ENCODE peak calls at places on chromosomes 16 and 17, in five cellular contexts. One of them, this sample, is unnamed.

GRCh38 chr17:45888392-45888791 is 6.0 kb upstream of the MAPT start:
- DNase-seq in tibial artery: no peak
- DNase-seq in aorta: no peak
- DNase-seq in heart right ventricle: no peak
- DNase-seq in A549: no peak
- DNase-seq in this sample: no peak

GRCh38 chr16:70804729-70805169 is 3.8 kb upstream of the VAC14 start:
- DNase-seq in tibial artery: no peak
- DNase-seq in aorta: no peak
- DNase-seq in heart right ventricle: no peak
- DNase-seq in A549: no peak
- DNase-seq in this sample: no peak

GRCh38 chr17:30332057-30332542 is 1.8 kb downstream of the TMIGD1 start:
- DNase-seq in tibial artery: no peak
- DNase-seq in aorta: no peak
- DNase-seq in heart right ventricle: no peak
- DNase-seq in A549: peak; percentile 73
- DNase-seq in this sample: no peak

GRCh38 chr16:67349172-67349571 is 22.6 kb downstream of the LRRC36 start:
- DNase-seq in tibial artery: no peak
- DNase-seq in aorta: no peak
- DNase-seq in heart right ventricle: no peak
- DNase-seq in A549: peak; percentile 41
- DNase-seq in this sample: no peak

GRCh38 chr16:51497541-51498211 is 346.6 kb upstream of the SALL1 start:
- DNase-seq in tibial artery: no peak
- DNase-seq in aorta: no peak
- DNase-seq in heart right ventricle: no peak
- DNase-seq in A549: no peak
- DNase-seq in this sample: no peak

GRCh38 chr16:30113031-30113710 is at the start of gene GDPD3:
- DNase-seq in tibial artery: no peak
- DNase-seq in aorta: peak; percentile 77
- DNase-seq in heart right ventricle: no peak
- DNase-seq in A549: no peak
- DNase-seq in this sample: no peak

GRCh38 chr16:4176794-4177438 is 60.7 kb upstream of the ADCY9 start:
- DNase-seq in tibial artery: no peak
- DNase-seq in aorta: no peak
- DNase-seq in heart right ventricle: no peak
- DNase-seq in A549: peak; percentile 63
- DNase-seq in this sample: no peak

GRCh38 chr16:15887283-15887682 is 1.1 kb downstream of the CEP20 start:
- DNase-seq in tibial artery: no peak
- DNase-seq in aorta: no peak
- DNase-seq in heart right ventricle: no peak
- DNase-seq in A549: no peak
- DNase-seq in this sample: no peak

GRCh38 chr17:4900231-4901107 is 1.1 kb downstream of the C17orf107 start:
- DNase-seq in tibial artery: no peak
- DNase-seq in aorta: no peak
- DNase-seq in heart right ventricle: no peak
- DNase-seq in A549: no peak
- DNase-seq in this sample: no peak

GRCh38 chr16:81680444-81681263 is 98.4 kb upstream of the PLCG2 start:
- DNase-seq in tibial artery: no peak
- DNase-seq in aorta: peak; percentile 72
- DNase-seq in heart right ventricle: no peak
- DNase-seq in A549: no peak
- DNase-seq in this sample: no peak

GRCh38 chr16:49462989-49463371 is 89.4 kb downstream of the C16orf78 start:
- DNase-seq in tibial artery: peak; percentile 49
- DNase-seq in aorta: no peak
- DNase-seq in heart right ventricle: no peak
- DNase-seq in A549: no peak
- DNase-seq in this sample: peak; percentile 1

GRCh38 chr16:49431040-49431439 is 57.4 kb downstream of the C16orf78 start:
- DNase-seq in tibial artery: peak; percentile 32
- DNase-seq in aorta: peak; percentile 23
- DNase-seq in heart right ventricle: no peak
- DNase-seq in A549: no peak
- DNase-seq in this sample: no peak

GRCh38 chr17:80116923-80117380 is 15.6 kb downstream of the GAA start:
- DNase-seq in tibial artery: no peak
- DNase-seq in aorta: peak; percentile 57
- DNase-seq in heart right ventricle: no peak
- DNase-seq in A549: no peak
- DNase-seq in this sample: no peak

GRCh38 chr17:77129568-77130301 is 11.0 kb upstream of the SEC14L1 start:
- DNase-seq in tibial artery: no peak
- DNase-seq in aorta: no peak
- DNase-seq in heart right ventricle: peak; percentile 36
- DNase-seq in A549: no peak
- DNase-seq in this sample: no peak

GRCh38 chr17:37440424-37440823 is 33.7 kb downstream of the TADA2A start:
- DNase-seq in tibial artery: no peak
- DNase-seq in aorta: no peak
- DNase-seq in heart right ventricle: no peak
- DNase-seq in A549: no peak
- DNase-seq in this sample: no peak
- H3K4me3 ChIP-seq in tibial artery: no peak overlapping the region
- H3K4me3 ChIP-seq in aorta: no peak overlapping the region
- H3K4me3 ChIP-seq in heart right ventricle: no peak overlapping the region
- H3K4me3 ChIP-seq in A549: no peak overlapping the region
- H3K4me3 ChIP-seq in this sample: no peak overlapping the region

GRCh38 chr16:28989363-28989762 is 4.5 kb downstream of the LAT start:
- DNase-seq in tibial artery: no peak
- DNase-seq in aorta: no peak
- DNase-seq in heart right ventricle: no peak
- DNase-seq in A549: no peak
- DNase-seq in this sample: no peak
- H3K4me1 ChIP-seq in tibial artery: no peaks in the 10 kb centered on the region
- H3K4me1 ChIP-seq in aorta: no peaks in the 10 kb centered on the region
- H3K4me1 ChIP-seq in heart right ventricle: peaks cover 8% of the 10 kb centered on the region
- H3K4me1 ChIP-seq in A549: peaks cover 8% of the 10 kb centered on the region
- H3K4me1 ChIP-seq in this sample: no peaks in the 10 kb centered on the region

GRCh38 chr17:10117581-10118001 is 80.8 kb downstream of the GAS7 start:
- DNase-seq in tibial artery: peak; percentile 69
- DNase-seq in aorta: no peak
- DNase-seq in heart right ventricle: no peak
- DNase-seq in A549: no peak
- DNase-seq in this sample: no peak
- H3K4me3 ChIP-seq in tibial artery: no peak overlapping the region
- H3K4me3 ChIP-seq in aorta: no peak overlapping the region
- H3K4me3 ChIP-seq in heart right ventricle: no peak overlapping the region
- H3K4me3 ChIP-seq in A549: no peak overlapping the region
- H3K4me3 ChIP-seq in this sample: no peak overlapping the region

DNA sequence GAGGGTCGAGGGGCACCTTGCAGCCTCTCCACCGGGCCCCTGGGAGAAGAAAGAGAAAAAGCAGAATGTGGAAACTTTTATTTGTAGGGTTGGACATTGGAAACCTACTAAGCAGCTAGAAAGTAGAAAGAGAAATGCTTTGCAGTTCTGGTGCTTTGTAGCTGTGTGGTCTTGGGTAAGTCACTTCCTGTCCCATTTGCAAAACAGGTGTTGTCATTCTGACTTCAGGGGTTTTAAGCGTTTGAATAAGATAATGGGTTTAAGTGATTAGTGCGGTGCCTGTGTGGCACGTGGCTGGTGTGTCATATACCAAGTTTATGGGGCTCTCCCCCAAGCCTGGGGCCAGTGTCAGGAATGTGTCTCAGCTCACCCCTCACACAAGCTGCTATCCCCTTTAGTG is 1.6 kb downstream of the CA4 start:
- DNase-seq in tibial artery: no peak
- DNase-seq in aorta: no peak
- DNase-seq in heart right ventricle: no peak
- DNase-seq in A549: no peak
- DNase-seq in this sample: no peak
- H3K4me1 ChIP-seq in tibial artery: peaks cover 7% of the 10 kb centered on the region
- H3K4me1 ChIP-seq in aorta: no peaks in the 10 kb centered on the region
- H3K4me1 ChIP-seq in heart right ventricle: peaks cover 43% of the 10 kb centered on the region
- H3K4me1 ChIP-seq in A549: peaks cover 18% of the 10 kb centered on the region
- H3K4me1 ChIP-seq in this sample: no peaks in the 10 kb centered on the region

DNA sequence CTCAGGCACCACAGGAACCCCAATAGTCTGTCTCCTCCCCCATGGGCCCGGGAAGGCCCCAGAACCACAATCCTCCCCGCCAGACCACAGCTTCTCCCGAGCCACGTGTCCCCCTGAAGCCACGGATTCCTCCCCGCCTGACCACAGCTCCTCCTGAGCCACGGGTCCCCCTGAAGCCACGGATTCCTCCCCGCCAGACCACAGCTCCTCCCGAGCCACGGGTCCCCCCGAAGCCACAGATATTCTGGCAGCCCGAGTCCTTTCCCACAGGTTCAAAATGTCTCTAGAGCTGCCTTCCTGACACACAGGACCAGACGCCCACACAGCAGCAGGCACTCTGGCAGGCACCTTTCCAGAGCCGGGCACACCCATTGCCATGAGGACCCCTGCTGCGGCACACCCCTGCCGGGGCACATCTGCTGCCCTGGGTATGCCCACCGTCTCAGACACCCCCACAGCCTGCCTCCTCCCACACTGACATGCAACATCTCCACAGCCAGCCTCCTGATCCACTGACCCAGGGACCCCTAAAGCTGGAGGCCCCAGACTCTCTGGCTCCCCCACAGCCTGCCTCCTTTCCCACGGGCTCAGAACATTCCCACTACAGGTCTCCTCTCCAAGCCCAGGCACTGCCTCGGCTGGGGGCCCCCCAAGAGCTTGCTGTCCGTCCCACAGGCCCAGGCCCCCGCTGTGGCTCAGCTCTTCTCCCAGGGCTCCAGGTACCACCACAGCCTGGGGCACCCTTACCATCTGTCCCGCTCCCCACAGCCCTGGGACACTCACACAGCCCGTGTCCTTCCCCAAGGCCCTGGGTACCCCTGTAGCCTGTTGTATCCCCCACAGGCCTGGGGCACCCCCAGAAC is 2.2 kb downstream of the KIAA0753 start:
- DNase-seq in tibial artery: peak; percentile 64
- DNase-seq in aorta: no peak
- DNase-seq in heart right ventricle: no peak
- DNase-seq in A549: no peak
- DNase-seq in this sample: no peak
- H3K4me3 ChIP-seq in tibial artery: no peak overlapping the region
- H3K4me3 ChIP-seq in aorta: no peak overlapping the region
- H3K4me3 ChIP-seq in heart right ventricle: no peak overlapping the region
- H3K4me3 ChIP-seq in A549: no peak overlapping the region
- H3K4me3 ChIP-seq in this sample: no peak overlapping the region

GRCh38 chr17:68087851-68088250 is 52.3 kb downstream of the KPNA2 start:
- DNase-seq in tibial artery: no peak
- DNase-seq in aorta: no peak
- DNase-seq in heart right ventricle: no peak
- DNase-seq in A549: no peak
- DNase-seq in this sample: no peak
- H3K4me1 ChIP-seq in tibial artery: no peaks in the 10 kb centered on the region
- H3K4me1 ChIP-seq in aorta: no peaks in the 10 kb centered on the region
- H3K4me1 ChIP-seq in heart right ventricle: peaks cover 45% of the 10 kb centered on the region
- H3K4me1 ChIP-seq in A549: peaks cover 3% of the 10 kb centered on the region
- H3K4me1 ChIP-seq in this sample: no peaks in the 10 kb centered on the region